ENCODE peak calls at places on chromosomes 12 and 14, in eight cellular contexts. One of them, this sample, is unnamed.

GRCh38 chr14:22226381-22226780 is 362.6 kb downstream of the DAD1 start:
- DNase-seq in GM23248: peak; percentile 2
- DNase-seq in left ventricle myocardium inferior: no peak
- DNase-seq in fibroblast of lung: peak; percentile 21
- DNase-seq in lung: no peak
- DNase-seq in Peyer's patch: no peak
- DNase-seq in lower lobe of right lung: peak; percentile 46
- DNase-seq in heart right ventricle: no peak
- DNase-seq in this sample: no peak

GRCh38 chr12:106127289-106128126 is 11.2 kb downstream of the NUAK1 start:
- DNase-seq in lung: no peak
- DNase-seq in left ventricle myocardium inferior: no peak
- DNase-seq in lower lobe of right lung: no peak
- DNase-seq in GM23248: peak; percentile 55
- DNase-seq in heart right ventricle: no peak
- DNase-seq in fibroblast of lung: no peak
- DNase-seq in Peyer's patch: no peak
- DNase-seq in this sample: no peak

GRCh38 chr14:49033131-49033530 is 553.0 kb downstream of the RPS29 start:
- DNase-seq in fibroblast of lung: no peak
- DNase-seq in lung: no peak
- DNase-seq in Peyer's patch: no peak
- DNase-seq in heart right ventricle: no peak
- DNase-seq in lower lobe of right lung: no peak
- DNase-seq in GM23248: no peak
- DNase-seq in left ventricle myocardium inferior: no peak
- DNase-seq in this sample: no peak

GRCh38 chr14:90518075-90518940 is 121.5 kb downstream of the CALM1 start:
- DNase-seq in fibroblast of lung: no peak
- DNase-seq in lower lobe of right lung: peak; percentile 32
- DNase-seq in Peyer's patch: peak; percentile 57
- DNase-seq in GM23248: no peak
- DNase-seq in left ventricle myocardium inferior: no peak
- DNase-seq in heart right ventricle: no peak
- DNase-seq in lung: no peak
- DNase-seq in this sample: peak; percentile 80

GRCh38 chr12:26787125-26787495 is 45.9 kb downstream of the ITPR2 start:
- DNase-seq in left ventricle myocardium inferior: no peak
- DNase-seq in GM23248: peak; percentile 88
- DNase-seq in fibroblast of lung: peak; percentile 94
- DNase-seq in Peyer's patch: no peak
- DNase-seq in lower lobe of right lung: no peak
- DNase-seq in lung: no peak
- DNase-seq in heart right ventricle: no peak
- DNase-seq in this sample: no peak

GRCh38 chr12:114314974-114315720 is 90.8 kb downstream of the TBX5 start:
- DNase-seq in heart right ventricle: no peak
- DNase-seq in lower lobe of right lung: no peak
- DNase-seq in GM23248: no peak
- DNase-seq in left ventricle myocardium inferior: no peak
- DNase-seq in Peyer's patch: no peak
- DNase-seq in fibroblast of lung: no peak
- DNase-seq in lung: no peak
- DNase-seq in this sample: no peak

GRCh38 chr12:49867580-49868341 is 24.9 kb upstream of the BCDIN3D start:
- DNase-seq in lower lobe of right lung: no peak
- DNase-seq in heart right ventricle: no peak
- DNase-seq in Peyer's patch: no peak
- DNase-seq in lung: peak; percentile 60
- DNase-seq in GM23248: no peak
- DNase-seq in fibroblast of lung: peak; percentile 34
- DNase-seq in left ventricle myocardium inferior: no peak
- DNase-seq in this sample: peak; percentile 62

GRCh38 chr12:109309441-109310246 is 560 bp upstream of the FOXN4 start:
- DNase-seq in heart right ventricle: no peak
- DNase-seq in Peyer's patch: no peak
- DNase-seq in lower lobe of right lung: no peak
- DNase-seq in lung: no peak
- DNase-seq in GM23248: peak; percentile 17
- DNase-seq in left ventricle myocardium inferior: no peak
- DNase-seq in fibroblast of lung: no peak
- DNase-seq in this sample: no peak

GRCh38 chr14:42872775-42873174 is 1266.1 kb downstream of the LRFN5 start:
- DNase-seq in lung: no peak
- DNase-seq in Peyer's patch: no peak
- DNase-seq in lower lobe of right lung: no peak
- DNase-seq in left ventricle myocardium inferior: no peak
- DNase-seq in GM23248: no peak
- DNase-seq in fibroblast of lung: no peak
- DNase-seq in heart right ventricle: no peak
- DNase-seq in this sample: no peak

GRCh38 chr12:99722690-99723486 is 75.3 kb downstream of the GARIN6 start:
- DNase-seq in GM23248: no peak
- DNase-seq in left ventricle myocardium inferior: no peak
- DNase-seq in lung: no peak
- DNase-seq in lower lobe of right lung: no peak
- DNase-seq in heart right ventricle: no peak
- DNase-seq in fibroblast of lung: no peak
- DNase-seq in Peyer's patch: no peak
- DNase-seq in this sample: no peak

GRCh38 chr12:47095446-47096236 is 15.9 kb upstream of the AMIGO2 start:
- DNase-seq in fibroblast of lung: peak; percentile 99
- DNase-seq in Peyer's patch: no peak
- DNase-seq in lower lobe of right lung: no peak
- DNase-seq in GM23248: peak; percentile 77
- DNase-seq in left ventricle myocardium inferior: no peak
- DNase-seq in heart right ventricle: no peak
- DNase-seq in lung: no peak
- DNase-seq in this sample: no peak

GRCh38 chr12:56134897-56135296 is 6.8 kb downstream of the ESYT1 start:
- DNase-seq in GM23248: no peak
- DNase-seq in left ventricle myocardium inferior: no peak
- DNase-seq in lower lobe of right lung: no peak
- DNase-seq in lung: no peak
- DNase-seq in Peyer's patch: no peak
- DNase-seq in fibroblast of lung: no peak
- DNase-seq in heart right ventricle: no peak
- DNase-seq in this sample: no peak

GRCh38 chr12:52798671-52799497 is 3.0 kb upstream of the KRT3 start:
- DNase-seq in lung: peak; percentile 39
- DNase-seq in left ventricle myocardium inferior: no peak
- DNase-seq in Peyer's patch: no peak
- DNase-seq in fibroblast of lung: peak; percentile 63
- DNase-seq in heart right ventricle: no peak
- DNase-seq in GM23248: peak; percentile 57
- DNase-seq in lower lobe of right lung: no peak
- DNase-seq in this sample: no peak

GRCh38 chr12:57138526-57139272 is 8.7 kb downstream of the LRP1-AS start:
- DNase-seq in lower lobe of right lung: peak; percentile 85
- DNase-seq in lung: peak; percentile 71
- DNase-seq in left ventricle myocardium inferior: peak; percentile 88
- DNase-seq in heart right ventricle: peak; percentile 82
- DNase-seq in Peyer's patch: peak; percentile 87
- DNase-seq in GM23248: peak; percentile 77
- DNase-seq in fibroblast of lung: no peak
- DNase-seq in this sample: peak; percentile 90

GRCh38 chr12:121214855-121215745 is 5.2 kb downstream of the P2RX4 start:
- DNase-seq in heart right ventricle: no peak
- DNase-seq in GM23248: peak; percentile 97
- DNase-seq in left ventricle myocardium inferior: no peak
- DNase-seq in fibroblast of lung: peak; percentile 87
- DNase-seq in Peyer's patch: no peak
- DNase-seq in lower lobe of right lung: no peak
- DNase-seq in lung: no peak
- DNase-seq in this sample: peak; percentile 32

GRCh38 chr12:121212875-121213274 is 2.9 kb downstream of the P2RX4 start:
- DNase-seq in Peyer's patch: no peak
- DNase-seq in fibroblast of lung: no peak
- DNase-seq in lung: no peak
- DNase-seq in GM23248: no peak
- DNase-seq in heart right ventricle: no peak
- DNase-seq in left ventricle myocardium inferior: no peak
- DNase-seq in lower lobe of right lung: no peak
- DNase-seq in this sample: no peak

GRCh38 chr12:121217066-121217465 is 7.1 kb downstream of the P2RX4 start:
- DNase-seq in heart right ventricle: no peak
- DNase-seq in GM23248: no peak
- DNase-seq in fibroblast of lung: no peak
- DNase-seq in lower lobe of right lung: no peak
- DNase-seq in lung: no peak
- DNase-seq in left ventricle myocardium inferior: no peak
- DNase-seq in Peyer's patch: peak; percentile 71
- DNase-seq in this sample: peak; percentile 5

GRCh38 chr12:121216102-121216501 is 6.2 kb downstream of the P2RX4 start:
- DNase-seq in lower lobe of right lung: no peak
- DNase-seq in fibroblast of lung: no peak
- DNase-seq in lung: no peak
- DNase-seq in Peyer's patch: no peak
- DNase-seq in GM23248: no peak
- DNase-seq in left ventricle myocardium inferior: no peak
- DNase-seq in heart right ventricle: no peak
- DNase-seq in this sample: no peak

DNA sequence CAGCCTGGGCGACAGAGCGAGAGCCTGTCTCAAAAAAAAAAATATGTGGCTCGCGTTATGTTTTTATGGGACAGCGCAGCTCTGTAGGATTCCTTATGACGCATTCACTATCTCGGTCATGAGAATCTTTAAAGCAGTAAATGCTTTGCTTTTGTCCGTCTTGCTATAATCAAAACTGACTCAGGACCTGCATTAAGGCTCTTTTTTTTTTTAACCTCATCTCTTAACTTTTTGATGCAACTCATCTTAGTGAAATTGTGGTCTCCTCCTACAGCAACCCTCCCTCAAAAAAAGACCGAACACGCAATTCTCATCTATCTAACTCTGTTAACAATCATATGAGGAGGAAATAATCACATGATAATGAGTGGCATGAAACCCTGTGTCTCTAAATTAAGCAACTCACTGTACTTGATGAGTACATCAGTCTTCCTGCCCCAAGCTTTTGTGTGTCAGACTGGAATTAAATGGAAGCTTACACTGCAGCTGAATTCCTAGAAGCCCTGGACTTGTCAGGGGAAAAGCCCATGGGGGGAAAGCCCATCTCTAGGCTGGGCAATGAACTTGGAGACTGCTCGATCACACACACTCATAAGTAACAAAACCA is 4.3 kb downstream of the P2RX4 start:
- DNase-seq in heart right ventricle: no peak
- DNase-seq in lower lobe of right lung: no peak
- DNase-seq in Peyer's patch: no peak
- DNase-seq in left ventricle myocardium inferior: no peak
- DNase-seq in lung: no peak
- DNase-seq in fibroblast of lung: peak; percentile 78
- DNase-seq in GM23248: peak; percentile 79
- DNase-seq in this sample: no peak
- H3K4me1 ChIP-seq in heart right ventricle: peaks cover 18% of the 10 kb centered on the region
- H3K4me1 ChIP-seq in lower lobe of right lung: peaks cover 38% of the 10 kb centered on the region
- H3K4me1 ChIP-seq in Peyer's patch: peaks cover 60% of the 10 kb centered on the region
- H3K4me1 ChIP-seq in left ventricle myocardium inferior: peaks cover 34% of the 10 kb centered on the region
- H3K4me1 ChIP-seq in lung: peaks cover 2% of the 10 kb centered on the region
- H3K4me1 ChIP-seq in fibroblast of lung: peaks cover 9% of the 10 kb centered on the region
- H3K4me1 ChIP-seq in GM23248: peaks cover 8% of the 10 kb centered on the region
- H3K4me1 ChIP-seq in this sample: no peaks in the 10 kb centered on the region

DNA sequence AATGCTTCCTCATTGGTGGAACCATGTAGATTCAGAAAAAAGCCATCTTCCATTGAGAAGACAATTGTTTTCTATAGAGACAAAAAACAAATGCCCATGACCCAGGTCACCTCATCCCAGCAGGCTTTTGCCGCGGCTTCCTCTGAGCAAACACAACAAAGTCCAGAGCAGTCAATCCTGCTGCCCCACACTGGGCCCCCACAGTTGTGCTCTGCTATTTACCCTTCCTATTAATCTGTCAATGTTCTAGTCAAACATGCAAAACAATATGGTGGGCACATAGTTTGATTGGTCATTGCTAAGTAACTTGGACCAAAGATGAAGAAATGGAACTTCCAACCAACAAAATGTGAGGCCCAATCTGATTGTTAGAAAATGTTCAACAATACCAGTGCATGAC is 20.7 kb downstream of the C12orf42 start:
- DNase-seq in fibroblast of lung: no peak
- DNase-seq in left ventricle myocardium inferior: no peak
- DNase-seq in GM23248: no peak
- DNase-seq in lower lobe of right lung: no peak
- DNase-seq in Peyer's patch: no peak
- DNase-seq in lung: no peak
- DNase-seq in heart right ventricle: no peak
- DNase-seq in this sample: no peak
- H3K4me1 ChIP-seq in fibroblast of lung: no peaks in the 10 kb centered on the region
- H3K4me1 ChIP-seq in left ventricle myocardium inferior: no peaks in the 10 kb centered on the region
- H3K4me1 ChIP-seq in GM23248: no peaks in the 10 kb centered on the region
- H3K4me1 ChIP-seq in lower lobe of right lung: no peaks in the 10 kb centered on the region
- H3K4me1 ChIP-seq in Peyer's patch: no peaks in the 10 kb centered on the region
- H3K4me1 ChIP-seq in lung: no peaks in the 10 kb centered on the region
- H3K4me1 ChIP-seq in heart right ventricle: no peaks in the 10 kb centered on the region
- H3K4me1 ChIP-seq in this sample: no peaks in the 10 kb centered on the region

GRCh38 chr14:68781161-68782021 is 11.5 kb downstream of the ZFP36L1 start:
- DNase-seq in fibroblast of lung: no peak
- DNase-seq in lung: no peak
- DNase-seq in Peyer's patch: peak; percentile 74
- DNase-seq in heart right ventricle: no peak
- DNase-seq in left ventricle myocardium inferior: no peak
- DNase-seq in lower lobe of right lung: no peak
- DNase-seq in GM23248: no peak
- DNase-seq in this sample: no peak
- H3K4me1 ChIP-seq in fibroblast of lung: peaks cover 32% of the 10 kb centered on the region
- H3K4me1 ChIP-seq in lung: peaks cover 22% of the 10 kb centered on the region
- H3K4me1 ChIP-seq in Peyer's patch: peaks cover 69% of the 10 kb centered on the region
- H3K4me1 ChIP-seq in heart right ventricle: peaks cover 59% of the 10 kb centered on the region
- H3K4me1 ChIP-seq in left ventricle myocardium inferior: peaks cover 52% of the 10 kb centered on the region
- H3K4me1 ChIP-seq in lower lobe of right lung: peaks cover 73% of the 10 kb centered on the region
- H3K4me1 ChIP-seq in GM23248: peaks cover 63% of the 10 kb centered on the region
- H3K4me1 ChIP-seq in this sample: peaks cover 18% of the 10 kb centered on the region

GRCh38 chr14:32607399-32607798 is 278.3 kb downstream of the AKAP6 start:
- DNase-seq in Peyer's patch: no peak
- DNase-seq in lung: no peak
- DNase-seq in heart right ventricle: no peak
- DNase-seq in lower lobe of right lung: no peak
- DNase-seq in GM23248: peak; percentile 39
- DNase-seq in left ventricle myocardium inferior: no peak
- DNase-seq in fibroblast of lung: peak; percentile 49
- DNase-seq in this sample: no peak

GRCh38 chr14:32608880-32609279 is 279.8 kb downstream of the AKAP6 start:
- DNase-seq in heart right ventricle: no peak
- DNase-seq in lung: no peak
- DNase-seq in left ventricle myocardium inferior: no peak
- DNase-seq in fibroblast of lung: peak; percentile 92
- DNase-seq in Peyer's patch: no peak
- DNase-seq in lower lobe of right lung: no peak
- DNase-seq in GM23248: peak; percentile 81
- DNase-seq in this sample: no peak

GRCh38 chr14:32606297-32606696 is 277.2 kb downstream of the AKAP6 start:
- DNase-seq in heart right ventricle: no peak
- DNase-seq in Peyer's patch: no peak
- DNase-seq in fibroblast of lung: no peak
- DNase-seq in left ventricle myocardium inferior: no peak
- DNase-seq in lung: no peak
- DNase-seq in GM23248: no peak
- DNase-seq in lower lobe of right lung: no peak
- DNase-seq in this sample: no peak

GRCh38 chr14:32609388-32609787 is 280.3 kb downstream of the AKAP6 start:
- DNase-seq in heart right ventricle: no peak
- DNase-seq in Peyer's patch: no peak
- DNase-seq in GM23248: no peak
- DNase-seq in fibroblast of lung: no peak
- DNase-seq in lung: no peak
- DNase-seq in left ventricle myocardium inferior: no peak
- DNase-seq in lower lobe of right lung: no peak
- DNase-seq in this sample: no peak

GRCh38 chr14:32611752-32612151 is 282.7 kb downstream of the AKAP6 start:
- DNase-seq in left ventricle myocardium inferior: no peak
- DNase-seq in lower lobe of right lung: no peak
- DNase-seq in Peyer's patch: no peak
- DNase-seq in lung: no peak
- DNase-seq in fibroblast of lung: peak; percentile 93
- DNase-seq in heart right ventricle: no peak
- DNase-seq in GM23248: peak; percentile 92
- DNase-seq in this sample: no peak
- H3K4me1 ChIP-seq in left ventricle myocardium inferior: peaks cover 51% of the 10 kb centered on the region
- H3K4me1 ChIP-seq in lower lobe of right lung: no peaks in the 10 kb centered on the region
- H3K4me1 ChIP-seq in Peyer's patch: no peaks in the 10 kb centered on the region
- H3K4me1 ChIP-seq in lung: no peaks in the 10 kb centered on the region
- H3K4me1 ChIP-seq in fibroblast of lung: peaks cover 4% of the 10 kb centered on the region
- H3K4me1 ChIP-seq in heart right ventricle: peaks cover 26% of the 10 kb centered on the region
- H3K4me1 ChIP-seq in GM23248: peaks cover 53% of the 10 kb centered on the region
- H3K4me1 ChIP-seq in this sample: no peaks in the 10 kb centered on the region

This sample was measured in right cardiac atrium.